ENCODE peak calls at places on chromosomes 11 and 22, in six cellular contexts. I is posterior vena cava; A is NCI-H2029; C is left cardiac atrium; O is left colon; G is stimulated activated CD8-positive, alpha-beta memory T cell treated with anti-CD3 and anti-CD28 coated beads, Interleukin-2, amount 100 ng/mL, for 48 hours. E is an unnamed sample.

GRCh38 chr11:126345759-126346585 is 9.5 kb upstream of the ST3GAL4 start:
- DNase-seq in O (no peak), G (no peak), A (no peak), I (peak; percentile 89), C (peak; percentile 85), E (no peak)

GRCh38 chr22:22478450-22478849 is 30.1 kb downstream of the ZNF280B start:
- DNase-seq in G (no peak), O (no peak), I (no peak), A (no peak), C (no peak), E (no peak)

GRCh38 chr11:67691149-67691548 is 16.7 kb upstream of the ALDH3B2 start:
- DNase-seq in G (no peak), O (no peak), A (no peak), C (no peak), I (no peak), E (no peak)

GRCh38 chr11:101718406-101718805 is 134.6 kb upstream of the TRPC6 start:
- DNase-seq in A (no peak), I (no peak), C (no peak), G (no peak), O (no peak), E (no peak)

GRCh38 chr11:2580061-2580421 is 119.8 kb downstream of the KCNQ1OT1 start:
- DNase-seq in O (peak; percentile 1), I (peak; percentile 76), G (no peak), A (no peak), C (no peak), E (no peak)

GRCh38 chr11:35491231-35491871 is 34.1 kb downstream of the PAMR1 start:
- DNase-seq in G (no peak), C (no peak), O (no peak), A (no peak), I (no peak), E (no peak)

GRCh38 chr11:13119361-13119760 is 110.2 kb downstream of the RASSF10 start:
- DNase-seq in O (no peak), G (no peak), C (no peak), I (no peak), A (no peak), E (no peak)

GRCh38 chr11:11265994-11266606 is 87.0 kb downstream of the CSNK2A3 start:
- DNase-seq in O (peak; percentile 68), I (no peak), A (peak; percentile 60), G (peak; percentile 63), C (peak; percentile 49), E (peak; percentile 85)

GRCh38 chr11:45041556-45041955 is 90.9 kb upstream of the TP53I11 start:
- DNase-seq in G (no peak), C (no peak), A (no peak), O (no peak), I (no peak), E (no peak)

GRCh38 chr11:33949201-33949913 is 57.5 kb upstream of the LMO2 start:
- DNase-seq in A (peak; percentile 61), I (no peak), O (no peak), C (no peak), G (no peak), E (no peak)

GRCh38 chr11:62573592-62574362 is at the start of gene EEF1G:
- DNase-seq in C (peak; percentile 98), G (peak; percentile 95), I (peak; percentile 99), O (peak; percentile 97), A (peak; percentile 99), E (peak; percentile 90)

GRCh38 chr11:122422707-122423106 is 232.8 kb upstream of the UBASH3B start:
- DNase-seq in C (no peak), I (no peak), G (no peak), A (no peak), O (no peak), E (no peak)

GRCh38 chr11:92750794-92751193 is 218.7 kb upstream of the MTNR1B start:
- DNase-seq in O (no peak), A (no peak), G (no peak), I (no peak), C (no peak), E (no peak)

E was measured in stimulated activated effector memory CD8-positive, alpha-beta T cell treated with anti-CD3 and anti-CD28 coated beads, Interleukin-12 subunit alpha, Interleukin-12 subunit beta, amount 100 ng/mL, for 72 hours.